ENCODE peak calls at places on chromosomes 7 and 10, in four cellular contexts. D is neural crest cell; O is dorsolateral prefrontal cortex; X is stimulated activated CD4-positive, alpha-beta T cell treated with anti-CD3 and anti-CD28 coated beads, TNF-alpha, amount 100 ng/mL, for 24 hours. F is an unnamed sample.
A peak's percentile ranks its signal among the peaks of the same experiment; 100 is the strongest.

GRCh38 chr10:33122014-33122788 is 164.2 kb upstream of the ITGB1 start:
- DNase-seq in D (no peak), X (no peak), O (no peak), F (peak; percentile 92)

GRCh38 chr10:14386202-14386593 is 55.5 kb upstream of the FRMD4A start:
- DNase-seq in X (peak; percentile 49), O (no peak), D (no peak), F (peak; percentile 74)

GRCh38 chr7:17706734-17707133 is 233.6 kb downstream of the SNX13 start:
- DNase-seq in O (no peak), X (no peak), D (peak; percentile 48), F (peak; percentile 38)

GRCh38 chr7:140654661-140655060 is 14.0 kb upstream of the DENND2A start:
- DNase-seq in O (no peak), D (no peak), X (no peak), F (no peak)

GRCh38 chr7:7957513-7957912 is 11.1 kb upstream of the GLCCI1 start:
- DNase-seq in X (no peak), D (no peak), O (no peak), F (no peak)

GRCh38 chr7:7938471-7938870 is 30.1 kb upstream of the GLCCI1 start:
- DNase-seq in O (no peak), X (no peak), D (no peak), F (no peak)

GRCh38 chr7:674454-675410 is 51.8 kb upstream of the DNAAF5 start:
- DNase-seq in X (no peak), D (no peak), O (no peak), F (no peak)

GRCh38 chr7:151435971-151436370 is 4.0 kb downstream of the CRYGN start:
- DNase-seq in X (no peak), O (no peak), D (no peak), F (no peak)

GRCh38 chr10:377228-377627 is 242.0 kb downstream of the ZMYND11 start:
- DNase-seq in X (no peak), D (no peak), O (no peak), F (no peak)

GRCh38 chr10:95648138-95648537 is 8.4 kb downstream of the ALDH18A1 start:
- DNase-seq in D (no peak), O (no peak), X (no peak), F (no peak)

GRCh38 chr7:116786791-116787443 is 75.5 kb upstream of the CAPZA2 start:
- DNase-seq in O (no peak), D (no peak), X (no peak), F (peak; percentile 19)

GRCh38 chr7:67962863-67963262 is 966.2 kb downstream of the TYW1 start:
- DNase-seq in X (no peak), D (no peak), O (no peak), F (no peak)

GRCh38 chr7:102306916-102307677 is 20.4 kb downstream of the SH2B2 start:
- DNase-seq in D (peak; percentile 28), O (peak; percentile 53), X (no peak), F (peak; percentile 100)

GRCh38 chr7:13628231-13629001 is 361.1 kb downstream of the ETV1 start:
- DNase-seq in O (no peak), D (no peak), X (no peak), F (no peak)

GRCh38 chr10:25304606-25305005 is 129.8 kb downstream of the GPR158 start:
- DNase-seq in O (no peak), D (no peak), X (no peak), F (no peak)

GRCh38 chr7:2488681-2489080 is 12.5 kb upstream of the GRIFIN start:
- DNase-seq in O (no peak), D (no peak), X (no peak), F (no peak)

GRCh38 chr10:12097791-12098190 is 29.0 kb downstream of the DHTKD1 start:
- DNase-seq in X (no peak), O (no peak), D (no peak), F (no peak)

GRCh38 chr10:541750-542371 is 147.6 kb downstream of the DIP2C start:
- DNase-seq in D (no peak), X (no peak), O (peak; percentile 37), F (no peak)

GRCh38 chr10:14571866-14572507 is 202.7 kb downstream of the FAM107B start:
- DNase-seq in D (no peak), X (no peak), O (no peak), F (no peak)

GRCh38 chr10:132539431-132539839 is 1.8 kb downstream of the INPP5A start:
- DNase-seq in D (no peak), X (no peak), O (peak; percentile 53), F (no peak)

GRCh38 chr7:54783952-54784351 is 24.9 kb upstream of the SEC61G start:
- DNase-seq in X (no peak), D (no peak), O (no peak), F (no peak)

GRCh38 chr7:5354460-5355279 is 69.0 kb downstream of the TNRC18 start:
- DNase-seq in X (no peak), O (peak; percentile 44), D (no peak), F (no peak)

GRCh38 chr7:80147543-80148376 is 13.1 kb downstream of the GNAI1 start:
- DNase-seq in O (no peak), X (no peak), D (no peak), F (peak; percentile 64)

GRCh38 chr10:92914478-92915066 is 66.3 kb downstream of the EXOC6 start:
- DNase-seq in O (no peak), D (peak; percentile 54), X (peak; percentile 10), F (peak; percentile 49)

GRCh38 chr10:15168296-15168780 is at the start of gene NMT2:
- DNase-seq in D (peak; percentile 81), O (no peak), X (no peak), F (no peak)